ENCODE peak calls at places on chromosome 11, in ten cellular contexts. A, F, X, O, J, G, H, L, R and P are unnamed samples.

GRCh38 chr11:74685905-74686304 is 45.3 kb downstream of the CHRDL2 start:
- DNase-seq in A (no peak), F (peak; percentile 63), X (no peak), O (no peak), J (peak; percentile 63), G (no peak), H (peak; percentile 57), L (peak; percentile 85), R (peak; percentile 74), P (peak; percentile 80)

GRCh38 chr11:6625156-6625831 is 6.1 kb upstream of the TPP1 start:
- DNase-seq in A (no peak), F (no peak), X (no peak), O (no peak), J (no peak), G (no peak), H (no peak), L (peak; percentile 33), R (no peak), P (no peak)

GRCh38 chr11:70517996-70518907 is 119.9 kb downstream of the CTTN start:
- DNase-seq in A (no peak), F (no peak), X (no peak), O (peak; percentile 56), J (no peak), G (peak; percentile 93), H (peak; percentile 12), L (peak; percentile 13), R (no peak), P (no peak)

GRCh38 chr11:129968611-129969419 is 33.8 kb downstream of the PRDM10 start:
- DNase-seq in A (no peak), F (no peak), X (no peak), O (no peak), J (no peak), G (no peak), H (no peak), L (no peak), R (no peak), P (no peak)

GRCh38 chr11:69005183-69005630 is 7.8 kb downstream of the MRGPRF start:
- DNase-seq in A (no peak), F (peak; percentile 62), X (no peak), O (no peak), J (no peak), G (no peak), H (peak; percentile 48), L (no peak), R (no peak), P (peak; percentile 54)

GRCh38 chr11:9280655-9281301 is 15.6 kb upstream of the DENND5A start:
- DNase-seq in A (no peak), F (no peak), X (peak; percentile 59), O (peak; percentile 77), J (peak; percentile 42), G (no peak), H (no peak), L (no peak), R (no peak), P (no peak)

GRCh38 chr11:90204832-90205646 is 17.8 kb downstream of the CHORDC1 start:
- DNase-seq in A (peak; percentile 23), F (no peak), X (no peak), O (peak; percentile 75), J (peak; percentile 22), G (peak; percentile 69), H (no peak), L (no peak), R (no peak), P (no peak)

GRCh38 chr11:134843735-134844134 is 431.7 kb upstream of the B3GAT1 start:
- DNase-seq in A (no peak), F (no peak), X (no peak), O (no peak), J (no peak), G (no peak), H (no peak), L (no peak), R (no peak), P (no peak)

DNA sequence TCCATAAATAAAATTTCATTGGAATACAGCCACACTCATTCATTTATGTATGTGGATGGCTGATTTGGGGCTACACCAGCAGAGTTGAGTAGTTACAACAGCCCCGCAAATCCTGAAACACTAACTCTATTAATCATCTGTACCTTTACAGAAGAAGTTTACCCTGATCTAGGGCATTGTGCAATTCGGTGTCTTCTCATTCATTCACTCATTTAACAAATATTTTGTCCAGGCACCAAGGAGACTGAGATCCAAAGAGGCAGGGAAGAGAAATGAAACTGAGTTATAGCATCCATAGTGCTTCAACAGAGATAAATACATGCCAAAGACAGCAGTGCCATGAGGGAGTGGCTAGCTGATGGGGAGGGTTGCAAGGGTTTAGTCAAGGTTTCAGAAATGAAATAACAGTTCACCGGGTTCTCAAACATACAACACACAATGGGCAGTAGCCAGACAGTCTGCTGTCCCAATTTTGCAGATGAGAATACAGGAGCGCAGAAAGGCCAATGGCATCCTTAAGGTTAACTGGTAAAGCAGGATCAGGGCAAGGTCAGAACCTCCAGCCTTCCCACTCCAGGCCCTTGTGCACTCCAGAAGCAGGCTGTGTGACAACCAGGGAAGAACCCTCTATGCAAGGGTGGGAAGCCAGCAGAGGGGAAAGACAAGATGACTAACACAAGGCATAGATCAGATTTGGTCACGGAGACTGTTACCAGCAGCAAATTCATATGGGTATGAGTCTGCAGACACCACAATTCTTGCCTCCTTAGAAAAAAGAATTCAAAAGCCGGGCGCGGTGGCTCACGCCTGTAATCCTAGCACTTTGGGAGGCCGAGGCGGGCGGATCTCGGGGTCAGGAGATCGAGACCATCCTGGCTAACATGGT is 40.0 kb upstream of the MTNR1B start:
- DNase-seq in A (no peak), F (no peak), X (peak; percentile 13), O (no peak), J (no peak), G (peak; percentile 58), H (no peak), L (no peak), R (no peak), P (no peak)
- H3K4me3 ChIP-seq in A (no peak overlapping the region), F (no peak overlapping the region), X (no peak overlapping the region), O (no peak overlapping the region), J (no peak overlapping the region), G (no peak overlapping the region), H (no peak overlapping the region), L (no peak overlapping the region), R (no peak overlapping the region), P (no peak overlapping the region)

GRCh38 chr11:17734418-17734911 is at the start of gene KCNC1:
- DNase-seq in A (no peak), F (no peak), X (no peak), O (no peak), J (peak; percentile 44), G (peak; percentile 67), H (peak; percentile 70), L (no peak), R (no peak), P (peak; percentile 31)

GRCh38 chr11:17736921-17737817 is 2.6 kb downstream of the KCNC1 start:
- DNase-seq in A (no peak), F (no peak), X (no peak), O (no peak), J (no peak), G (no peak), H (peak; percentile 23), L (no peak), R (no peak), P (no peak)

GRCh38 chr11:17733261-17733660 is 1.3 kb upstream of the KCNC1 start:
- DNase-seq in A (no peak), F (no peak), X (no peak), O (no peak), J (no peak), G (no peak), H (peak; percentile 19), L (no peak), R (no peak), P (no peak)

GRCh38 chr11:17735823-17736772 is 1.5 kb downstream of the KCNC1 start:
- DNase-seq in A (no peak), F (no peak), X (no peak), O (no peak), J (no peak), G (no peak), H (peak; percentile 48), L (no peak), R (no peak), P (no peak)

DNA sequence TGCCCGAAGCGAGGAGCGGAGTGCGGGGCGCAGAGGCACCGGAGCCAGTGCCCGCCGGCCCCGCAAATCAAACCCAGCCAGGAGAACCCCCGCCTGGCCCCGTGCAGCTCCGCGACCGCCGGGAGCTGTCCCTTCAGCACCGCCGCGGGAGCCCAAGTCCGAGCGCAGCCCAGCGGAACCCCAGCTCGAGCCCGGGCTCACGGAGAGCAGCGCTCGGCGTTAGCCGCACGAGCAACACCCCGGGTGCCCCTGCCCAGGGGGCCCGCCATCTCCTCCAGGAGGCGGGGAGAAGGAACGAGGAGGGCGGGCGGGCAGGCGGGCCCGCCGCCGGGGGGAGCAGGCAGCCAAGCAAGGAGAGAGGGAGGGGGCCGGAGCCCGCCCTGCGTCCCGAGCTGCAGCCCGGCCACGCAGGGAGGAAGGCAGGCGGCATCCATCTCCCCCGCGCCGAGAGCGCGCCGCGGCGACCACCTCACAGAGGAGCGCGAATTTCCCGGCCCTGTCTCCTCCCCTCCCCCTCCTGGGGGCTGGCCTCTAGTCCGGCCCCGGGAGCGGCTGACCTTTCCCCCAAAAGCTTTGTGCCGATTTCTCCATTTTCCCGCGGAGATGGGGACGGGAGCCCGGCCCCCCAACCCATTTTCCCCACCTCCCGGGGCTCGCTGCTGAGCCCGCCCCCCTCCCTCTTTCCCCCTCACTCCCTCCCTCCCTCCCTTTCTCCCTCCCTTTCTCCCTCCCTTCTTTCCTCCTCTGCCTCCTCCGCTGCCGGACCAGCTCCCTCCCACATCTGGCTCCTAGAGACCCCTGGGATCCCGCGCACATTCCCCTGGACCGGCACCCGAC is 623 bp downstream of the KCNC1 start:
- DNase-seq in A (peak; percentile 27), F (peak; percentile 79), X (no peak), O (peak; percentile 56), J (peak; percentile 69), G (peak; percentile 89), H (peak; percentile 84), L (peak; percentile 79), R (peak; percentile 68), P (peak; percentile 91)
- H3K4me3 ChIP-seq in A (peak overlapping the region; percentile 37), F (peak overlapping the region; percentile 52), X (peak overlapping the region; percentile 43), O (peak overlapping the region; percentile 35), J (no peak overlapping the region), G (peak overlapping the region; percentile 63), H (peak overlapping the region; percentile 66), L (no peak overlapping the region), R (peak overlapping the region; percentile 37), P (peak overlapping the region; percentile 53)

DNA sequence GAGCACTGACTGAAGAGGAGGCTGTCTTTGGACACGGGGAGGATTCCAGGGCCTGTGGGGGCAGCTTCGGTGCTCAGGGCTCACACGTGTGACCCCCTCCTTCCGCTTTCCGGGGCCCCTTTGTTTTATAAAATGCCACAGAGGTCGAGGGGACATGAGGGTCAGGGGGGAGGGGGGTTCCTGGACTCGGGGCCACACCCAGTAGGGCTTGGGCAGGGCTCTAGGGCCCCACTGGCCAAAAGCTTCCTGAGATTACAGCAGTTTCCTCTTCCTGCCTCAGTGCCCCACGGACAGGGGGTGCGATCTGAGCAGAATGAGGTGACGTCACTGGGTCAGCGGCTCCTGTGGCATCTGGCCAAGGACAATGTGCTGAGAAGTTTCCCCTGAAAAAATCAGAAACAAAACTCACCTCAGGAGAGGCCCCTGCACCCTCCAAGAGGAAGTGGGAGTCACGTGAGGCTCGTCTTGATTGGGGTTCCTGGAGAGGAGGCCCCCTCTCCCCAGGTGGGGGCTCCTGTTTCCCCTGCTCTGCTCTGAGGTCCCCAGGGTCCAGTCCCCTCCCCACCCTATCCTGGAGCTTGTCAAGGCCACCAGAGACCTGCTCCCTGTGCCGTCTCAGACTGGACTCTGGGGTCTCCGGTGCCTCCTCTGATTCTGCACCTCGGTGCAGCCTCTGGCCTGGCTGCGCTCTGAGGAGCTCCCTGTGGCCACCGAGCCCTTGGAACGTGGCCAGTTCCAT is 6.4 kb upstream of the IFITM3 start:
- DNase-seq in A (no peak), F (peak; percentile 92), X (no peak), O (no peak), J (peak; percentile 89), G (peak; percentile 40), H (peak; percentile 90), L (peak; percentile 91), R (peak; percentile 88), P (peak; percentile 89)
- H3K4me3 ChIP-seq in A (no peak overlapping the region), F (no peak overlapping the region), X (no peak overlapping the region), O (no peak overlapping the region), J (no peak overlapping the region), G (no peak overlapping the region), H (peak overlapping the region; percentile 36), L (no peak overlapping the region), R (peak overlapping the region; percentile 28), P (no peak overlapping the region)

GRCh38 chr11:64210301-64211020 is 3.9 kb downstream of the FERMT3 start:
- DNase-seq in A (no peak), F (no peak), X (no peak), O (no peak), J (no peak), G (no peak), H (no peak), L (no peak), R (no peak), P (no peak)

GRCh38 chr11:64207247-64208085 is 945 bp downstream of the FERMT3 start:
- DNase-seq in A (no peak), F (peak; percentile 81), X (peak; percentile 31), O (peak; percentile 22), J (peak; percentile 63), G (peak; percentile 90), H (peak; percentile 87), L (peak; percentile 87), R (peak; percentile 79), P (peak; percentile 87)

GRCh38 chr11:64209563-64209843 is 3.0 kb downstream of the FERMT3 start:
- DNase-seq in A (no peak), F (no peak), X (no peak), O (no peak), J (no peak), G (no peak), H (no peak), L (no peak), R (no peak), P (no peak)

GRCh38 chr11:64208086-64208795 is 1.7 kb downstream of the FERMT3 start:
- DNase-seq in A (no peak), F (no peak), X (no peak), O (no peak), J (no peak), G (no peak), H (no peak), L (no peak), R (no peak), P (peak; percentile 61)

GRCh38 chr11:64208796-64209562 is 2.5 kb downstream of the FERMT3 start:
- DNase-seq in A (no peak), F (no peak), X (no peak), O (no peak), J (no peak), G (no peak), H (no peak), L (no peak), R (no peak), P (no peak)
- H3K4me3 ChIP-seq in A (no peak overlapping the region), F (no peak overlapping the region), X (no peak overlapping the region), O (no peak overlapping the region), J (no peak overlapping the region), G (no peak overlapping the region), H (peak overlapping the region; percentile 58), L (no peak overlapping the region), R (no peak overlapping the region), P (no peak overlapping the region)